ENCODE peak calls at places on chromosomes 1 and 21, in six cellular contexts. Q, S, T, Z, E and G are unnamed samples. For H3K79me1, the result is how much of the 10 kb centered on the place peaks cover.

GRCh38 chr1:55626326-55626725 is 411.2 kb upstream of the USP24 start:
- DNase-seq in T (no peak), Z (no peak), Q (no peak), S (no peak), E (no peak), G (peak)

GRCh38 chr1:6774381-6774780 is 10.9 kb upstream of the CAMTA1 start:
- DNase-seq in S (no peak), Q (no peak), T (no peak), Z (no peak), E (no peak), G (no peak)

GRCh38 chr1:241074507-241074906 is 282.5 kb downstream of the RGS7 start:
- DNase-seq in T (no peak), S (no peak), Q (no peak), E (no peak), Z (no peak), G (no peak)

GRCh38 chr21:41170442-41170841 is 2.5 kb downstream of the BACE2 start:
- DNase-seq in E (peak), S (peak), T (no peak), Q (peak), Z (peak), G (peak)

GRCh38 chr1:30974536-30974935 is 66.0 kb upstream of the SDC3 start:
- DNase-seq in Z (no peak), S (no peak), E (no peak), Q (no peak), T (no peak), G (no peak)

GRCh38 chr1:48109390-48110009 is 112.3 kb upstream of the TRABD2B start:
- DNase-seq in S (peak), T (peak), Z (peak), E (no peak), Q (peak), G (peak)

GRCh38 chr21:43940329-43940653 is 71.8 kb upstream of the TRAPPC10 start:
- DNase-seq in E (no peak), Z (no peak), Q (no peak), T (no peak), S (no peak), G (no peak)

GRCh38 chr1:171310661-171311087 is 3.3 kb upstream of the FMO4 start:
- DNase-seq in S (no peak), Z (peak), T (no peak), E (no peak), Q (no peak), G (no peak)

GRCh38 chr1:45884700-45885099 is 81.3 kb downstream of the MAST2 start:
- DNase-seq in E (no peak), T (no peak), S (peak), Z (no peak), Q (no peak), G (no peak)

GRCh38 chr1:175463856-175464255 is 271.3 kb upstream of the KIAA0040 start:
- DNase-seq in T (no peak), S (no peak), Z (no peak), Q (no peak), E (no peak), G (no peak)

GRCh38 chr1:234315091-234315541 is 58.1 kb upstream of the COA6 start:
- DNase-seq in S (peak), E (no peak), Q (no peak), T (peak), Z (peak), G (no peak)

DNA sequence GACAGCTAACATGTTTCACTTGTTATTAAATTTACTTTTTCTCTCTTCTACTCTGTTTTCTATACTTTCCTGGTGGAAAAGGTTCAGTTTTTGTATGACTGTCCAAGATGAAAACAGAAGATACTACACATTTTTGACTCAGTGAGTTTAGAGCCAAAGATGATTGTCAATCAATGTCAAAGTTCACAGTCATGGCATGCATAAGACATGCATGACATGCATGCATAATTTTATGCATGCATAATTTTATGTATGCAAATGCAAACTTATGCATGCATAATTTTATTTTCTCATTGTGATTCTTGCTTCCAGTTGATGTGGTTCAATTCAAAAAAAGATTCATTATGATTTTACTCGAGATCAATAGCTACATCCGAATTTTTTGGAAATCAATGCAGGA is 48.1 kb upstream of the TMPRSS15 start:
- DNase-seq in S (no peak), Z (no peak), Q (no peak), T (no peak), E (no peak), G (no peak)
- H3K79me1 ChIP-seq in S (under half), Z (under half), Q (under half), T (under half), E (under half), G (under half)

GRCh38 chr1:220321758-220322157 is 49.5 kb upstream of the RAB3GAP2 start:
- DNase-seq in T (no peak), Q (no peak), Z (peak), S (no peak), E (no peak), G (no peak)
- H3K4me3 ChIP-seq in T (no peak), Q (no peak), Z (no peak), S (no peak), E (no peak), G (no peak)

GRCh38 chr1:162094271-162094670 is 24.8 kb downstream of the NOS1AP start:
- DNase-seq in T (peak), Z (no peak), S (peak), E (no peak), Q (no peak), G (no peak)
- H2AK5ac ChIP-seq in T (no peak), Z (no peak), S (no peak), E (peak), Q (no peak), G (no peak)

DNA sequence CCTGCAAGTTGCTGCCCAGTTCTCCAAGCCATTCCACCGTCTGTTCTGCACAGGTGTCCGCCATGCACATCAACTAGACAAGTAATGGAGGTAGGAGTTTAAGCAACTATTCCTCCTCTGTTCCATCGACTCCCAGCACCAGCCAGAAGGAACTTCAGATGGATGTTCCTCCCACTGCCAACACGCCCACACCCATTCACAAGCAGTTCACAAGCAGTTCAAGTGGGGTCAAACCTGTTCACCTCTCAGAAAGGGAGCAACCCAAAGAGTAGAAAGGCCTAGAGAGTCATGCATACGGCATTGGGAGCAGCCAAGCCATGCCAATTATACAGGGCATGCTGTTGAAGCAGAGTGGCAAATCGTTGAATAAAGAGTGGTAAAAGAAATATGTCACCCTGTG is 4.3 kb upstream of the TDRD5 start:
- DNase-seq in T (no peak), E (no peak), Q (no peak), Z (no peak), S (no peak), G (no peak)
- H3K79me1 ChIP-seq in T (under half), E (under half), Q (under half), Z (under half), S (under half), G (under half)

GRCh38 chr1:52842643-52843310 is at the start of gene ZYG11A:
- DNase-seq in Z (peak), S (peak), E (peak), T (peak), Q (peak), G (peak)
- H3K4me3 ChIP-seq in Z (peak), S (peak), E (peak), T (peak), Q (peak), G (peak)

GRCh38 chr1:178267646-178268094 is 173.8 kb downstream of the RASAL2 start:
- DNase-seq in T (no peak), Z (peak), E (no peak), S (peak), Q (no peak), G (peak)

GRCh38 chr1:178263341-178263740 is 169.4 kb downstream of the RASAL2 start:
- DNase-seq in T (peak), E (no peak), S (peak), Q (no peak), Z (no peak), G (peak)

GRCh38 chr1:178266619-178267066 is 172.7 kb downstream of the RASAL2 start:
- DNase-seq in Q (no peak), Z (peak), E (peak), S (no peak), T (no peak), G (peak)

GRCh38 chr1:178258521-178258920 is 164.6 kb downstream of the RASAL2 start:
- DNase-seq in Z (no peak), T (no peak), E (no peak), S (peak), Q (no peak), G (no peak)

GRCh38 chr1:178262101-178262500 is 168.2 kb downstream of the RASAL2 start:
- DNase-seq in T (peak), Q (peak), E (no peak), S (peak), Z (peak), G (peak)
- H2AK5ac ChIP-seq in T (no peak), Q (no peak), E (no peak), S (no peak), Z (no peak), G (no peak)

DNA sequence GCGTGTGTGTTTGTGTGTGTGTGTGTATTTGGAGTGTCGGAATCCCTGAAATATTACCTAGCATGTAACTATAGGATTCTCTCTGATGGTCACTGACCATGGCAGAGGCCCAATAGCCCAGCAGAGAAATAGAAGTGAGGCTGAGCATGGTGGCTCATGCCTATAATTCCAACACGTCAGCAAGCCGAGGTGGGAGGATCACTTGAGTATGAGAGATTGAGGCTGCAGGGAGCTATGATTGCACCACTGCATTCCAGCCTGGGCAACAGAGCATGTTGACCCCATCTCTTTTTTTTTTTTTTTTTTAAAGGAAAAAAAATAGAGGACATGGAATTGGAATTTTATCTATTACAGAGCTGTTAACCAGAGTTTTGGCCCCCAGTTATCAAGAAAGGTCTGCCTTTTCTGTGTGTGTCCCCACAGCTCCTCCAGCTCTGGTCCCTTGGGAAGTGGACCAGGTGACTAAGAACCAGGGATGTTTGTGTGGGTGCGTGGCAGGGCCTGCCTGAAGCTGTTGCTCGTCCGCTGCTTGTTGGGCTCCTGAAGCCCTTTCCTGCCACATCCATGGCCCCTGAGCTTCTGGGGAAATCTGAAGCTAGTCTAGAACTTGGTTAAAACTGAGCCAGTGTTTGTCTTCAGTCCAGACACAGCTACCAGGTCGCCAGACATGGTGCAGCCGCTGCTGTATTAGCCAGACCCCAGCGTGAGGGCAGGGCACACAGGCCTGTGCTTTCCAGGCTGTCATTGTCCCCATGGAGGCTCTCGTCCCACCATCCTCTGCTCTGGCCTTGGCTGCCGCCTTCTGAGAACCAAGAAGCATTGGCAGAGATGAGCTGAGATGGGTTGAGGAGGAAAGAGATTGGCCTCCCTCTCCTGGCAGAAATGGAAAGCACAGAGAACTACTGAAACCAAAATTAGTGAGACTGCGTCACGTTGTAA is 25.5 kb downstream of the CAPN9 start:
- DNase-seq in S (peak), Q (no peak), T (peak), E (no peak), Z (peak), G (peak)
- H3K79me1 ChIP-seq in S (under half), Q (under half), T (under half), E (under half), Z (under half), G (under half)

GRCh38 chr1:12620142-12620865 is 2.3 kb upstream of the DHRS3 start:
- DNase-seq in S (no peak), Z (no peak), Q (no peak), E (no peak), T (no peak), G (no peak)

GRCh38 chr1:12619396-12620141 is 1.6 kb upstream of the DHRS3 start:
- DNase-seq in Q (peak), Z (peak), T (peak), E (peak), S (peak), G (peak)

GRCh38 chr1:12617511-12617900 is 504 bp downstream of the DHRS3 start:
- DNase-seq in E (no peak), S (no peak), T (no peak), Z (peak), Q (no peak), G (peak)

GRCh38 chr1:12617901-12618660 is at the start of gene DHRS3:
- DNase-seq in Q (peak), S (peak), T (peak), E (peak), Z (peak), G (peak)

GRCh38 chr1:12618661-12619395 is 818 bp upstream of the DHRS3 start:
- DNase-seq in T (peak), Z (peak), Q (no peak), E (peak), S (peak), G (peak)
- H3K4me3 ChIP-seq in T (peak), Z (peak), Q (peak), E (peak), S (peak), G (peak)